ENCODE peak calls at places on chromosomes 2 and 18, in ten cellular contexts. M is A549, T is IMR-90, O is mammary epithelial cell, E is thoracic aorta, D is heart left ventricle, I is adrenal gland, A is transverse colon, W is tibial artery, N is A673. Y is an unnamed sample.

GRCh38 chr2:121485039-121485438 is 45.6 kb upstream of the RNU4ATAC start:
- DNase-seq in M (no peak), T (peak; percentile 84), O (peak; percentile 89), E (no peak), D (no peak), I (no peak), A (no peak), W (no peak), N (no peak), Y (no peak)

GRCh38 chr2:200730302-200730701 is 81.4 kb upstream of the BZW1 start:
- DNase-seq in M (no peak), T (no peak), O (no peak), E (no peak), D (no peak), I (no peak), A (no peak), W (no peak), N (no peak), Y (no peak)

GRCh38 chr2:205931388-205931787 is 154.6 kb downstream of the INO80D start:
- DNase-seq in M (no peak), T (no peak), O (no peak), E (no peak), D (no peak), I (no peak), A (no peak), W (no peak), N (peak; percentile 27), Y (no peak)

GRCh38 chr2:56008661-56009411 is 85.3 kb upstream of the EFEMP1 start:
- DNase-seq in M (peak; percentile 48), T (peak; percentile 89), O (peak; percentile 69), E (peak; percentile 6), D (peak; percentile 61), I (peak; percentile 28), A (peak; percentile 18), W (peak; percentile 60), N (peak; percentile 68), Y (peak; percentile 45)

GRCh38 chr2:177242136-177242987 is 22.2 kb downstream of the NFE2L2 start:
- DNase-seq in M (peak; percentile 84), T (peak; percentile 95), O (peak; percentile 78), E (no peak), D (no peak), I (no peak), A (no peak), W (no peak), N (peak; percentile 87), Y (peak; percentile 94)

GRCh38 chr2:124001681-124002080 is 23.4 kb upstream of the CNTNAP5 start:
- DNase-seq in M (no peak), T (no peak), O (no peak), E (no peak), D (no peak), I (no peak), A (no peak), W (no peak), N (no peak), Y (no peak)

GRCh38 chr2:192002418-192002817 is 155.5 kb upstream of the CAVIN2 start:
- DNase-seq in M (no peak), T (no peak), O (no peak), E (no peak), D (no peak), I (no peak), A (no peak), W (no peak), N (no peak), Y (no peak)

GRCh38 chr2:37653093-37653492 is 18.3 kb downstream of the CDC42EP3 start:
- DNase-seq in M (no peak), T (no peak), O (no peak), E (no peak), D (no peak), I (no peak), A (no peak), W (no peak), N (no peak), Y (no peak)

GRCh38 chr2:42492691-42493467 is 903 bp downstream of the KCNG3 start:
- DNase-seq in M (no peak), T (no peak), O (no peak), E (no peak), D (no peak), I (peak; percentile 40), A (peak; percentile 37), W (no peak), N (no peak), Y (peak; percentile 7)

GRCh38 chr2:30569991-30570390 is 122.9 kb downstream of the LCLAT1 start:
- DNase-seq in M (no peak), T (peak; percentile 34), O (no peak), E (no peak), D (no peak), I (no peak), A (no peak), W (no peak), N (no peak), Y (no peak)

GRCh38 chr2:128323501-128323931 is 4.8 kb upstream of the HS6ST1 start:
- DNase-seq in M (no peak), T (no peak), O (no peak), E (no peak), D (no peak), I (no peak), A (no peak), W (no peak), N (no peak), Y (no peak)

GRCh38 chr2:128321421-128321775 is 2.7 kb upstream of the HS6ST1 start:
- DNase-seq in M (no peak), T (no peak), O (no peak), E (no peak), D (peak; percentile 34), I (no peak), A (no peak), W (no peak), N (no peak), Y (no peak)

GRCh38 chr2:128321784-128322650 is 3.3 kb upstream of the HS6ST1 start:
- DNase-seq in M (peak; percentile 74), T (peak; percentile 75), O (peak; percentile 67), E (no peak), D (peak; percentile 84), I (peak; percentile 85), A (peak; percentile 87), W (peak; percentile 86), N (peak; percentile 92), Y (peak; percentile 88)

GRCh38 chr2:128324008-128324896 is 5.6 kb upstream of the HS6ST1 start:
- DNase-seq in M (no peak), T (no peak), O (no peak), E (no peak), D (no peak), I (no peak), A (no peak), W (no peak), N (no peak), Y (no peak)

GRCh38 chr2:128322651-128323491 is 4.2 kb upstream of the HS6ST1 start:
- DNase-seq in M (no peak), T (no peak), O (no peak), E (no peak), D (no peak), I (no peak), A (no peak), W (no peak), N (no peak), Y (no peak)
- H3K27ac ChIP-seq in M (peak overlapping the region; percentile 100), T (peak overlapping the region; percentile 34), O (no peak overlapping the region), E (peak overlapping the region; percentile 73), D (peak overlapping the region; percentile 79), I (peak overlapping the region; percentile 87), A (peak overlapping the region; percentile 80), W (peak overlapping the region; percentile 76), N (peak overlapping the region; percentile 96), Y (no peak overlapping the region)

GRCh38 chr18:77761332-77761731 is 511.7 kb downstream of the GALR1 start:
- DNase-seq in M (no peak), T (no peak), O (no peak), E (no peak), D (no peak), I (no peak), A (no peak), W (no peak), N (no peak), Y (no peak)

GRCh38 chr18:77762632-77763031 is 513.0 kb downstream of the GALR1 start:
- DNase-seq in M (no peak), T (no peak), O (no peak), E (no peak), D (no peak), I (no peak), A (no peak), W (no peak), N (no peak), Y (no peak)

GRCh38 chr18:77766421-77766820 is 516.8 kb downstream of the GALR1 start:
- DNase-seq in M (no peak), T (no peak), O (no peak), E (no peak), D (no peak), I (no peak), A (no peak), W (no peak), N (no peak), Y (no peak)

GRCh38 chr18:77763530-77763929 is 513.9 kb downstream of the GALR1 start:
- DNase-seq in M (no peak), T (no peak), O (no peak), E (no peak), D (no peak), I (no peak), A (no peak), W (no peak), N (no peak), Y (peak; percentile 57)

GRCh38 chr18:77765468-77765867 is 515.8 kb downstream of the GALR1 start:
- DNase-seq in M (peak; percentile 35), T (no peak), O (no peak), E (no peak), D (no peak), I (no peak), A (peak; percentile 12), W (no peak), N (peak; percentile 3), Y (peak; percentile 63)
- TF ChIP-seq CTCF in M (peak; percentile 42), T (no peak), O (peak; percentile 20), E (no peak), D (peak; percentile 42), I (peak; percentile 14), A (no peak), W (peak; percentile 8), N (peak; percentile 32), Y (no peak)

DNA sequence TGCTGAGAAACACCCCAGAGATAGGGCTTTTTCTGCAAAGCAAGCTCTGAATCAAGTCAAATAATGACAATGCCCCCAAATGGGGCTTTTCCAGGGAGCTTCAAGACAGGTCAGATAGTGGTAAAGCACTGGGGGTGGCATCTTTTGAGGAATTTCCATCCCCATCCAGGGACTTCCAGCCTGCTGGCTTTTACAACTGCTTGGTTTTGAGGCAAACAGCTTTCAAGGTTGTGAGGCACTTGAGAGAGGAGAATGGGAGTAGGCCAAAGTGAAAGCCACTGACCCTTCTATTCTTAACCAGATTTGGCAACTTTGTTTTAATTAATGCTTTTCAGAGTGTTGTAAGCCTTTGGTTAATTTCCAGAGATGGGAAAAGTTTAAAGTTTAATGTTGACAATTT is 762.0 kb upstream of the POU3F3 start:
- DNase-seq in M (no peak), T (no peak), O (no peak), E (no peak), D (no peak), I (no peak), A (no peak), W (no peak), N (no peak), Y (no peak)
- H3K4me1 ChIP-seq in M (no peaks in the 10 kb centered on the region), T (no peaks in the 10 kb centered on the region), O (no peaks in the 10 kb centered on the region), E (no peaks in the 10 kb centered on the region), D (no peaks in the 10 kb centered on the region), I (no peaks in the 10 kb centered on the region), A (no peaks in the 10 kb centered on the region), W (no peaks in the 10 kb centered on the region), N (no peaks in the 10 kb centered on the region), Y (no peaks in the 10 kb centered on the region)

DNA sequence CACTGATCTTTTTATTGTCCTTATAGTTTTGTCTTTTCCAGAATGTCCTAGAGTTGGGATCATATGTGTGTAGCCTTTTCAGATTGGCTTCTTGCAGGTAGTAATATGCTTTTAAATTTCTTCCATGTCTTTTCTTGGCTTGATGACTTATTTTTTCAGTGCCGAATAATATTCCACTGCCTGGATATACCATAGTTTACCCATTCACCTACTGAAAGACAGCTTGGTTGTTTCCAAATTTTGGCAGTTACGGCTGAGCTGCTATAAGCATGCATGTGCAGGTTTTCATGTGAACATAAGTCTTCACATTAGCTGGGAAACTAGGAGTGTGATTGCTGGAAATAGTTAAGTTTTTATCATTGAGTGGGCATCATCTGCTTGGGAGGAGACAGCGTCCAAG is 73.7 kb downstream of the RNF144A start:
- DNase-seq in M (no peak), T (no peak), O (no peak), E (no peak), D (no peak), I (no peak), A (no peak), W (no peak), N (no peak), Y (no peak)
- H3K27ac ChIP-seq in M (no peak overlapping the region), T (no peak overlapping the region), O (no peak overlapping the region), E (no peak overlapping the region), D (no peak overlapping the region), I (no peak overlapping the region), A (no peak overlapping the region), W (no peak overlapping the region), N (no peak overlapping the region), Y (no peak overlapping the region)

Y was measured in cardiac muscle cell.